ENCODE peak calls at places on chromosomes 1 and 21, in six cellular contexts. Q, N, A, K, M and Z are unnamed samples.

GRCh38 chr1:12488666-12489354 is 129.2 kb downstream of the DHRS3 start:
- DNase-seq in Q (no peak), N (no peak), A (no peak), K (no peak), M (no peak), Z (no peak)

GRCh38 chr1:1397839-1398523 is 1.2 kb downstream of the CCNL2 start:
- DNase-seq in Q (no peak), N (no peak), A (no peak), K (no peak), M (peak; percentile 31), Z (no peak)

GRCh38 chr21:45152265-45152746 is 77.9 kb downstream of the ADARB1 start:
- DNase-seq in Q (peak; percentile 46), N (no peak), A (no peak), K (peak; percentile 77), M (no peak), Z (no peak)

GRCh38 chr1:42942444-42942843 is 16.2 kb downstream of the SLC2A1 start:
- DNase-seq in Q (no peak), N (no peak), A (no peak), K (no peak), M (peak; percentile 99), Z (no peak)

GRCh38 chr1:21814241-21814918 is 2.3 kb downstream of the LDLRAD2 start:
- DNase-seq in Q (peak; percentile 72), N (no peak), A (no peak), K (peak; percentile 58), M (no peak), Z (no peak)

GRCh38 chr1:201531551-201532425 is 7.1 kb upstream of the NAV1 start:
- DNase-seq in Q (peak; percentile 14), N (no peak), A (no peak), K (no peak), M (peak; percentile 92), Z (no peak)

GRCh38 chr1:93977546-93977945 is 68.3 kb upstream of the GCLM start:
- DNase-seq in Q (no peak), N (peak; percentile 11), A (no peak), K (no peak), M (no peak), Z (no peak)

GRCh38 chr21:46207006-46207919 is 21.3 kb downstream of the LSS start:
- DNase-seq in Q (no peak), N (no peak), A (no peak), K (peak; percentile 43), M (no peak), Z (no peak)

GRCh38 chr1:4494558-4494957 is 159.9 kb upstream of the AJAP1 start:
- DNase-seq in Q (no peak), N (no peak), A (no peak), K (no peak), M (no peak), Z (no peak)

GRCh38 chr1:59685101-59685500 is 129.6 kb upstream of the HOOK1 start:
- DNase-seq in Q (no peak), N (no peak), A (no peak), K (no peak), M (no peak), Z (no peak)

GRCh38 chr21:34158866-34159616 is 85.7 kb downstream of the MRPS6 start:
- DNase-seq in Q (no peak), N (no peak), A (no peak), K (no peak), M (no peak), Z (no peak)

GRCh38 chr1:66557157-66557556 is 23.2 kb downstream of the SGIP1 start:
- DNase-seq in Q (no peak), N (peak; percentile 32), A (no peak), K (no peak), M (no peak), Z (no peak)

GRCh38 chr1:87117761-87118160 is 203.3 kb downstream of the HS2ST1 start:
- DNase-seq in Q (no peak), N (peak; percentile 21), A (no peak), K (no peak), M (no peak), Z (no peak)

GRCh38 chr1:158724442-158724841 is 3.9 kb upstream of the OR6K3 start:
- DNase-seq in Q (no peak), N (no peak), A (no peak), K (no peak), M (no peak), Z (no peak)

GRCh38 chr1:35883681-35884155 is 709 bp downstream of the AGO1 start:
- DNase-seq in Q (peak; percentile 54), N (no peak), A (peak; percentile 49), K (peak; percentile 63), M (peak; percentile 93), Z (peak; percentile 62)

GRCh38 chr1:209715314-209715713 is 10.7 kb downstream of the HSD11B1 start:
- DNase-seq in Q (no peak), N (no peak), A (no peak), K (no peak), M (no peak), Z (no peak)

GRCh38 chr1:157097692-157098091 is 1.9 kb downstream of the ETV3L start:
- DNase-seq in Q (no peak), N (no peak), A (no peak), K (no peak), M (no peak), Z (no peak)

GRCh38 chr1:22619252-22619651 is 17.2 kb upstream of the C1QA start:
- DNase-seq in Q (no peak), N (peak; percentile 16), A (no peak), K (no peak), M (no peak), Z (no peak)